ENCODE peak calls at places on chromosomes 12 and 14, in four cellular contexts. W, S, P and G are unnamed samples.

GRCh38 chr12:65695077-65695865 is 129.0 kb upstream of the HMGA2 start:
- DNase-seq in W (peak), S (peak), P (no peak), G (no peak)

GRCh38 chr14:99601301-99601945 is 2.6 kb downstream of the CCDC85C start:
- DNase-seq in W (peak), S (peak), P (no peak), G (no peak)

GRCh38 chr14:60087664-60088063 is 4.1 kb upstream of the PCNX4 start:
- DNase-seq in W (no peak), S (no peak), P (no peak), G (no peak)

GRCh38 chr14:104708606-104709268 is 15.3 kb upstream of the ADSS1 start:
- DNase-seq in W (peak), S (peak), P (no peak), G (no peak)

GRCh38 chr14:52906141-52906601 is 44.7 kb downstream of the FERMT2 start:
- DNase-seq in W (no peak), S (no peak), P (no peak), G (no peak)

GRCh38 chr12:112559784-112560183 is 141.0 kb downstream of the PTPN11 start:
- DNase-seq in W (no peak), S (no peak), P (no peak), G (no peak)

GRCh38 chr14:31843361-31844091 is 233.6 kb upstream of the ARHGAP5 start:
- DNase-seq in W (no peak), S (no peak), P (no peak), G (no peak)

GRCh38 chr12:111462134-111462821 is 56.6 kb downstream of the SH2B3 start:
- DNase-seq in W (no peak), S (no peak), P (no peak), G (no peak)

GRCh38 chr14:27040552-27040951 is 442.7 kb upstream of the NOVA1 start:
- DNase-seq in W (no peak), S (no peak), P (no peak), G (no peak)

GRCh38 chr14:69275331-69275730 is 15.4 kb downstream of the GALNT16 start:
- DNase-seq in W (no peak), S (no peak), P (no peak), G (no peak)
- TF ChIP-seq POLR2A in W (no peak), S (no peak), P (no peak), G (no peak)

DNA sequence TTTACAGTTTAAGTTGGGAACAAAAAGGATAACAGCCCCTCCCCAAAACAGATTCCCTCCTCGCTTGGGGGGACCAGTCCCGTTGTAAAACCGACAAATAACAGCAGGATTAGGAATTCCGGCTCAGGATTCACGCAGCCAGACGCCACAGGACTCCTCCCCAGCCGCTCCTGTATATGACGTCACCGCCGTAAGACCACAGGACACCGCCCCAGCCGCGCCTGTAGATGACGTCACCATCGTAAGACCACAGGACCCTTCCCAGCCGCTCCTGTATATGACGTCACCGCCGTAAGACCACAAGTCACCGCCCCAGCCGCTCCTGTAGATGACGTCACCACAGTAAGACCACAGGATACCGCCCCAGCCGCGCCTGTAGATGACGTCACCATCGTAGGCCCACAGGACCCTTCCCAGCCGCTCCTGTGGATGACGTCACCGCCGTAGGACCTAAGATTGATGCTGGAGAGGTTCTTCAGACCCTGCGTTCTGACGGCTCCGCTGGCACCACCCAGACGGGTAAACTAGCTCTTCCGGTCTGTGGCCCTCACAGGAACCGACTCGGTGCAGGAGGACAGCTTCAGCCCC is 44.0 kb upstream of the FBRSL1 start:
- DNase-seq in W (peak), S (peak), P (no peak), G (no peak)
- H3K4me3 ChIP-seq in W (no peak), S (no peak), P (peak), G (peak)

GRCh38 chr12:50203691-50204090 is 36.5 kb upstream of the CERS5 start:
- DNase-seq in W (no peak), S (no peak), P (no peak), G (no peak)

GRCh38 chr12:50198829-50199228 is 31.7 kb upstream of the CERS5 start:
- DNase-seq in W (no peak), S (no peak), P (no peak), G (no peak)

GRCh38 chr12:50205648-50206047 is 38.5 kb upstream of the CERS5 start:
- DNase-seq in W (no peak), S (no peak), P (no peak), G (no peak)

GRCh38 chr12:50200507-50201273 is 33.5 kb upstream of the CERS5 start:
- DNase-seq in W (no peak), S (no peak), P (no peak), G (no peak)

GRCh38 chr12:50201987-50202521 is 34.9 kb upstream of the CERS5 start:
- DNase-seq in W (no peak), S (peak), P (no peak), G (no peak)
- TF ChIP-seq POLR2A in W (no peak), S (no peak), P (no peak), G (no peak)

DNA sequence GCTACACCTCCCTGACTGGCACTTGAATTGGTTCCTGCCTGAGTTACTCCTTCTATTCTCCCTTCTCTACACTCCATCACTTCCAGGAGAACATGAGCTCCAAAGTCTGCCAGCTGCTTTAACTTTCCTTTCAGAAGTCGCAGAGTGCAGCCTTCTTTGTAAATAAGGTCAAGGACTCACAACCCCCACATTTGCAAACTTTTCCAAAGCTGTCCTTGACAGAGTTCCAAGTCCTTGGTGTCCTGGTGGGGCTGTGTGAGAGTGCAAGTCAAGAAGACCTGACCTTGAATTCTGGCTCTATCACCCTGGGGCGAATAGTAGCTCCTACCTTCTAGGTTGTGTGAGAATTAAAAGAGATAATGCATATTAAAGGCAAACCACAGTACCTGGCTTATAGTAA is 15.6 kb downstream of the CCDC198 start:
- DNase-seq in W (no peak), S (no peak), P (no peak), G (no peak)
- H3K4me3 ChIP-seq in W (no peak), S (no peak), P (no peak), G (no peak)

GRCh38 chr14:34496007-34496678 is 34.1 kb upstream of the SPTSSA start:
- DNase-seq in W (peak), S (peak), P (peak), G (no peak)
- TF ChIP-seq POLR2A in W (no peak), S (no peak), P (no peak), G (no peak)

GRCh38 chr12:48151103-48151771 is 6.1 kb downstream of the ASB8 start:
- DNase-seq in W (no peak), S (no peak), P (no peak), G (no peak)
- H3K4me3 ChIP-seq in W (no peak), S (no peak), P (no peak), G (no peak)

GRCh38 chr12:6362383-6362782 is 13.0 kb downstream of the SCNN1A start:
- DNase-seq in W (no peak), S (no peak), P (peak), G (no peak)

GRCh38 chr12:6364037-6364360 is 11.4 kb downstream of the SCNN1A start:
- DNase-seq in W (peak), S (no peak), P (no peak), G (no peak)

GRCh38 chr12:6361834-6362233 is 13.5 kb downstream of the SCNN1A start:
- DNase-seq in W (peak), S (peak), P (peak), G (no peak)

GRCh38 chr12:6363010-6363329 is 12.4 kb downstream of the SCNN1A start:
- DNase-seq in W (no peak), S (no peak), P (no peak), G (no peak)

DNA sequence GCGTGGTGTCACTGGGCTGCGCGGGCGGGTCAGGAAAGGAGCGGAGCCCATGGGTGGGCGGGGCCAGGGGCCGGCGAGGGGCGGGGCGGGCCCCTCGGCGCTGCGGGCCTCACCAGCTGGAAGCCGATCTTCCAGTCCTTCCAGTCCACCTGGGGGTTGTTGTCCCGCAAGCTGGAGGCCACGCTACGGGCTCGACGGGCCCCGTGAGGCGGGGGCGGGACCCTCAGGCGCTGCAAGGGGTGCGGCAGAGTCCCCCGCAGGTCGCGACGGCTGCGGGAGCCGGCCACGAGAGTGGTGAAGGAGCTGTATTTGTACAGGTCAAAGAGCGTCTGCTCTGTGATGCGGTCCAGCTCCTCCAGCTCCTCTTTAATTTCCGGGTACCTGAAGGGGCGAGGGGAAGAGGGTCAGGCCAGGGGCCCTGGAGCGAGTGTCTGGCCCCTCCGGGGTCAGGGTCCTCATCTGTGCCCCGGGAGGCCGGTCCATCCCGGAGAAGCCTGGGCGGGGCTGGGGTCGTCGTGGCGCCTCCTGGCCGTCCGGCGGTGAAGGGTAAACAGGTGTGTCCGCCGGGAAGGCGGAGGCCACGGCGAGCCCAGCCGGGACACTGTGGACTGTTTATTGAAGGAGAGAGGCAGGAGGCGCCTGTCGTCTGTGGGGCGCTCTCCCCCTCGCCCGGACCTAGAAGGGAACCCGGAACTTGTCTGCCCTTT is 11.9 kb downstream of the SCNN1A start:
- DNase-seq in W (peak), S (peak), P (peak), G (peak)
- TF ChIP-seq POLR2A in W (no peak), S (peak), P (peak), G (no peak)